ENCODE peak calls at places on chromosomes 2 and 18, in four cellular contexts. Q is astrocyte of the spinal cord, Z is kidney, P is HAP-1. W is an unnamed sample.

GRCh38 chr2:55097462-55098410 is 47.5 kb upstream of the RTN4 start:
- DNase-seq in Z (no peak), Q (no peak), P (no peak), W (no peak)

GRCh38 chr2:118705032-118705431 is 142.4 kb downstream of the EN1 start:
- DNase-seq in Z (no peak), P (no peak), Q (peak), W (peak)

GRCh38 chr2:5969301-5969700 is 277.1 kb downstream of the SOX11 start:
- DNase-seq in Q (no peak), P (no peak), Z (no peak), W (no peak)

GRCh38 chr2:120596990-120597594 is 138.6 kb upstream of the GLI2 start:
- DNase-seq in Q (peak), Z (peak), P (no peak), W (peak)

GRCh38 chr18:52822160-52822559 is 482.2 kb downstream of the DCC start:
- DNase-seq in Z (no peak), Q (no peak), P (no peak), W (no peak)

GRCh38 chr2:112012556-112012955 is 42.5 kb upstream of the TMEM87B start:
- DNase-seq in Q (no peak), P (no peak), Z (no peak), W (no peak)

GRCh38 chr2:160970052-160970846 is 190.0 kb upstream of the TANK start:
- DNase-seq in Z (no peak), Q (peak), P (peak), W (peak)

GRCh38 chr18:55585586-55586521 is 2.1 kb downstream of the TCF4 start:
- DNase-seq in Z (no peak), P (no peak), Q (peak), W (no peak)

GRCh38 chr2:36456227-36456788 is 100.7 kb downstream of the CRIM1 start:
- DNase-seq in Q (peak), Z (peak), P (no peak), W (no peak)

GRCh38 chr2:196914867-196915465 is 11.5 kb downstream of the PGAP1 start:
- DNase-seq in Q (no peak), P (no peak), Z (no peak), W (no peak)

GRCh38 chr2:42051168-42052125 is 3.6 kb downstream of the PKDCC start:
- DNase-seq in P (no peak), Q (no peak), Z (peak), W (no peak)

GRCh38 chr2:42052702-42053481 is 5.1 kb downstream of the PKDCC start:
- DNase-seq in Q (peak), Z (peak), P (no peak), W (no peak)

GRCh38 chr2:42048318-42049251 is 764 bp downstream of the PKDCC start:
- DNase-seq in P (no peak), Z (peak), Q (no peak), W (no peak)

GRCh38 chr2:42049411-42050349 is 1.9 kb downstream of the PKDCC start:
- DNase-seq in P (no peak), Z (peak), Q (no peak), W (no peak)

GRCh38 chr2:42050350-42051167 is 2.7 kb downstream of the PKDCC start:
- DNase-seq in Q (no peak), P (no peak), Z (peak), W (no peak)
- H3K4me3 ChIP-seq in Q (peak), P (no peak), Z (peak), W (peak)

GRCh38 chr2:218401834-218402370 is 2.2 kb downstream of the CTDSP1 start:
- DNase-seq in Q (no peak), P (no peak), Z (peak), W (no peak)
- H3K4me3 ChIP-seq in Q (peak), P (peak), Z (no peak), W (peak)

DNA sequence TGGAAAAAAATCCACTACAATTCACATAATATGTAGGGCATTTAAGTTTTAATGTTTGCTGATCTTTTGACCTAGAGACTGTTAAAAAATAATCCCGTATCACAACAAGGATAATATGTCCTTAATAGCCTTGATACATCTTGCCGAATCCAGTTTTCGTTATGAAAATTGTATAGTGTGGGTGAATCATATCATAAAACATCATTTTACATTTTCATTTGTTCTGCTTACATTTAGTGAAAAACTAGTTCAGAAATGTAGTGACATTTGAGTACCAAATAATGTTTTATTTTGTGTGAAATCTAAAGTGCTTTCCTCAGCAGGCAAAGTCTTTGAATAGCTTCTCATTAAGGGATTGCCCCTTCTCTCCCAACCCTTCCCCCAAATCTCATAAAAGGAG is 1.9 kb downstream of the AFTPH start:
- DNase-seq in P (no peak), Z (no peak), Q (no peak), W (no peak)
- H3K4me3 ChIP-seq in P (peak), Z (peak), Q (no peak), W (no peak)

DNA sequence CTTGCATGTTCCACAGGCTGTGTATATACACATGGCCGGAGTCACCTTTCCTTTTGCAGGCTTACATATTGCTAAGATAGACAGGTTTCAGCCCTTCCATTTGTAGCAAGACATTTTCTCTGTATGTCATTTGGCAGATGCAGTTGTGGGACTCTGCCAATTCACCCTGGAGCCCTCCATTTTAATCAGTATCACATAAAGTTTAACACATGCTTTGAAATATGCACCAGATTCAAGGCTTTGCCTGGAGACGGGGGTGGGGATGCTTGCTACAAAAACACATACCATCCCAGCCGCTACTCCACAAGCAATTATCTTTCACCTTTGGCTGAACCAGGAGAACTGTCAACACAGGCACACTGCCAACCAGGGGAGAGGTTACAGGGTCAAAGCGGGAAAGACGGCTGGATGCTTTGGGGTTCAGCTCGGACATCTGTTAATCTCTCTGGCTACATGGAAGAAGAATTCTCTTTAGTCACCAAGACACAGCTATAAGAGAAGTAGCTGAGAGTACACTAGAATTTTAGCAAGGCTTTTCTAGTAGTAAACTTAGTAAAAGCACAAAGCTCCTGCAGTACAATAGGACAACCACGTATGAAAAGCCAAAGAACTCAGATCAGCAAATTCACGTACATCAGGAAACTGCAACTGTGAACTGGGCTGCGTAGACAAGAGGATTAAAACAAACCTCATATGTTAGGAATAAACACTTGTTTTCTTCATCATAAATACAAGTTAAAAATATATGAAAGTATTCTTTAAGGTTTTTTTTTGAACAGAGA is 130.9 kb downstream of the EXOC6B start:
- DNase-seq in P (peak), Q (peak), Z (no peak), W (peak)
- H3K4me3 ChIP-seq in P (no peak), Q (no peak), Z (no peak), W (no peak)

GRCh38 chr2:42794271-42795046 is 2.1 kb upstream of the HAAO start:
- DNase-seq in Q (no peak), Z (no peak), P (peak), W (no peak)

GRCh38 chr2:42792583-42793313 is at the start of gene HAAO:
- DNase-seq in Q (no peak), P (peak), Z (peak), W (no peak)

GRCh38 chr2:42795275-42795674 is 2.9 kb upstream of the HAAO start:
- DNase-seq in Q (no peak), Z (no peak), P (no peak), W (no peak)

GRCh38 chr2:42792087-42792582 is 248 bp downstream of the HAAO start:
- DNase-seq in P (no peak), Q (no peak), Z (no peak), W (no peak)

DNA sequence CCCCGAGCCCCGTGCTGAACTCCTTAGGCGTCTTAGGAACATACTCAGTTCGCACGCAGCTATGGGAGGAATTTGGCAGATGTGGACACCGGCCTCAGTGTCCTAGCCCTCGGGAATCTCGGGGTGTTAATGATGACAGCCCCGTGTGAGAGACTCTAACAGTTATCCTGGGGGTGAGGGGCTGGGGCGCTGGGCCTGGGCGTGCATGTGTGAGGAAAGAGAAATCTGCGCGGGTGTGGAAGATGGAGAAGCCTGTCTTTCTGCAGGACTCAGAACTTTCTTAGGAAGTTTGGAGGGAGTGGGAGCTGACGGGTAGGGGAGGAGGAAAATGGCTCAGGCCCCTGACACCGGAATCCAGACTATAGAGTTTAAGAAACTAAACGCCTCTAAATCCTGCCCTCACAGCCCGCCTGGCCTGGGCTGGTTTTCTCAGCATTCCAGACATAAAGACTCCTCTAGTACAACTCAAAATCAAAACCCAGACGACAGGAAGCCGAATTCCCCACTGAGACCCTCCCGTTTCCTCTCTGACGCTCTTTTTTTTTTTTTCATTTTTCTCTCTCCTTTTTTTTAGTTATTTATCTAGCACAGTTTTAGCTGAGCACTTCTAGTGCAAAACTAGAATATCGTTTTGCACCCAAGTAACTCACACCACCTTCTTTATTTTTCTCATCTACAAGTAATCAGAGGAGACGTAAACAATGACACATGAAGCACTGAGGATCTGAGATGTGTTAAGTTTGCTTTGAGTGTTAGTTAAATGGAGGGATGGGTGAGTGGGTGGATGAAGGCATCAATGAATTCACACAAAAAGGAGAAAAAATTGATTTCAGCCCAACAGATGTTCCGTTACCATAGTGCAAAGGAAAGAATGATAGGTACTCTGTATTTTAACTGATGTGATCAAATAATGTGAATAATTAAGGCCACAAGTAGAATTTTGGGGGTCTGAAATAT is 1.2 kb upstream of the HAAO start:
- DNase-seq in P (peak), Q (no peak), Z (no peak), W (no peak)
- H3K4me3 ChIP-seq in P (peak), Q (no peak), Z (peak), W (peak)

DNA sequence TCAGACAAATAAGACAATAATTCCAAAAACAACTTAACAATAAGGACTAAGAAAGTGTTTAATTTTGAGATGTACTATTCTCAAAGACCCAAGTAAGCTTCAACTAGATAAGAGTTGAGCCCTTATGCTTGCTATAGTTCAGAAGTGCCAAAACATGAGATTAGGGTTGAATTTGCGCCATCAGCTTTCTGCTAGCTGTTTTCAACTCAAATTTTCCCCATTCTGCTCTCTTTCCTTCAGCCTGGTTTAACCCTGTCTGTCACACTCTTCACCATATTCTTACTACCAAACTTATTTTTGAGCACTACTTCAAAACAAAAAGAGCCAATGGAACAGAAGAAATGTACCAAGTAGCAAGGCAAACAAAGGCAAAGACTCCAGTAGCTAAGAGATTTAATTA is 4.1 kb downstream of the NFE2L2 start:
- DNase-seq in P (no peak), Q (no peak), Z (no peak), W (no peak)
- H3K4me3 ChIP-seq in P (no peak), Q (no peak), Z (peak), W (peak)

GRCh38 chr2:101305044-101305443 is 3.5 kb downstream of the RNF149 start:
- DNase-seq in Q (no peak), P (no peak), Z (no peak), W (no peak)
- H3K4me3 ChIP-seq in Q (no peak), P (no peak), Z (peak), W (no peak)

GRCh38 chr2:234958311-234958710 is 6.5 kb downstream of the SH3BP4 start:
- DNase-seq in Q (no peak), Z (peak), P (no peak), W (no peak)

GRCh38 chr2:234957533-234958135 is 5.8 kb downstream of the SH3BP4 start:
- DNase-seq in Z (peak), P (no peak), Q (peak), W (peak)

GRCh38 chr2:234954551-234954992 is 2.8 kb downstream of the SH3BP4 start:
- DNase-seq in Z (peak), Q (peak), P (peak), W (peak)

GRCh38 chr2:234955091-234955511 is 3.3 kb downstream of the SH3BP4 start:
- DNase-seq in Z (no peak), P (no peak), Q (no peak), W (no peak)

DNA sequence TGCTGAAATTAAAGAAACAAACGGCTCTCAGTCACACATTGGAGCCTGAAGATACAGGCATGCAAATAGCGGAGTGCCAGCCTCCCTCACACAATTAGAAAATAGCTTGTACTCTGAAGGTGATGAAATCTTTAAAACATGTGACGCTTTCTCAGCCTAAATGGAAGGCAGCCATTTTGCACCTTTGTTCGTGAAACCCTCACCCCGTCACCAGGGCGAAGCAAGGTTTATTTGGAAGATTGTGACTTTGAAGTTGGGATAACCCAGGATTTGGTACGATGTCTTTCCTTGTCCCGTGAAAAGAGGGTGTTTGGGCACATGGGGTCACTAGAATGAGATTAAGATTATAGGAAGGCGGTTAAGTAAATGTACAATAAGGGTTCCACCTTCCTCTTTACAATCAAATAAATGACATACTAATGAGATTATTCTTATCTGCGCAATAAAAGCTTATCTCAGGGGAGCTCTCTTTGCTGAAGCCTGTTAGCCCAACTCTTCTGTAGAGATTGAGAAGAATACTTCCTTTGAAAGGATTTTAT is 4.2 kb downstream of the SH3BP4 start:
- DNase-seq in P (peak), Q (no peak), Z (no peak), W (no peak)
- H3K4me3 ChIP-seq in P (peak), Q (no peak), Z (no peak), W (no peak)

DNA sequence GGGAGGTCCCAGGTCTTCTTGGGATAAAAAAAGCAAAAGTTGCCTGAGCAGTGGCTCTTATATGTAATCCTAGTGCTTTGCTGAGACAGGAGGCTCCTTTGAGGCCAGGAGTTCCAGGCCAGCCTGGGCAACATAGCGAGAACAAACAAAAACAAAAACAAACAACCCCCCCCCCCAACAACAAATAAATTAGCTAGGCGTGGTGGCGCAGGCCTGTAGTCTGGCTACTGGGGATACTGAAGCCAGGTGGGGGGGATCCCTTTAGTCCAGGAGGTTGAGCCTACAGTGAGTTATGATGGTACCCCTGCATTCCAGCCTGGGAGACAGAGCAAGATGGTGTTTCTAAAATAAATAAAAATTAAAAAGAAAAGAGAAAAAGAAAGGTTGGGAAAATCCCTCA is 5.4 kb downstream of the GAREM2 start:
- DNase-seq in Q (no peak), Z (no peak), P (no peak), W (no peak)
- H3K4me3 ChIP-seq in Q (no peak), Z (no peak), P (no peak), W (peak)

GRCh38 chr18:13581496-13581895 is 144.9 kb downstream of the FAM210A start:
- DNase-seq in P (no peak), Z (no peak), Q (no peak), W (no peak)

GRCh38 chr18:13578400-13578799 is 148.0 kb downstream of the FAM210A start:
- DNase-seq in P (no peak), Z (no peak), Q (no peak), W (no peak)

GRCh38 chr18:13580351-13580750 is 146.0 kb downstream of the FAM210A start:
- DNase-seq in P (no peak), Q (no peak), Z (no peak), W (no peak)

GRCh38 chr18:13581055-13581454 is 145.3 kb downstream of the FAM210A start:
- DNase-seq in P (no peak), Z (no peak), Q (no peak), W (no peak)

GRCh38 chr18:13579874-13580273 is 146.5 kb downstream of the FAM210A start:
- DNase-seq in Q (no peak), P (no peak), Z (no peak), W (no peak)
- H3K4me3 ChIP-seq in Q (no peak), P (no peak), Z (no peak), W (no peak)